ENCODE peak calls at places on chromosomes 13 and 19, in seven cellular contexts. J is CD4-positive, alpha-beta T cell; Q is AG10803; E is fibroblast of lung; V is chondrocyte; D is cardiac fibroblast; R is adrenal gland. Z is an unnamed sample.

GRCh38 chr13:98519976-98520375 is 56.9 kb downstream of the STK24 start:
- DNase-seq in J (no peak), Q (no peak), E (no peak), V (no peak), D (no peak), R (no peak), Z (no peak)

GRCh38 chr19:12346896-12347295 is 13.5 kb upstream of the ZNF563 start:
- DNase-seq in J (no peak), Q (no peak), E (no peak), V (no peak), D (peak), R (no peak), Z (no peak)

GRCh38 chr19:35351441-35352176 is 3.9 kb downstream of the FFAR1 start:
- DNase-seq in J (no peak), Q (no peak), E (no peak), V (peak), D (no peak), R (no peak), Z (no peak)

GRCh38 chr13:94968040-94968756 is 255.9 kb upstream of the SOX21 start:
- DNase-seq in J (no peak), Q (no peak), E (peak), V (no peak), D (no peak), R (no peak), Z (peak)

GRCh38 chr13:77715233-77715891 is 17.9 kb downstream of the SLAIN1 start:
- DNase-seq in J (no peak), Q (no peak), E (no peak), V (no peak), D (no peak), R (no peak), Z (no peak)

GRCh38 chr13:34506796-34507195 is 435.3 kb upstream of the NBEA start:
- DNase-seq in J (no peak), Q (peak), E (no peak), V (no peak), D (no peak), R (no peak), Z (no peak)

GRCh38 chr19:40921005-40921897 is 39.2 kb upstream of the CYP2A7 start:
- DNase-seq in J (no peak), Q (no peak), E (peak), V (no peak), D (no peak), R (no peak), Z (no peak)

GRCh38 chr19:53183146-53183545 is 10.0 kb downstream of the ZNF665 start:
- DNase-seq in J (no peak), Q (peak), E (peak), V (no peak), D (peak), R (no peak), Z (no peak)

GRCh38 chr13:33126909-33127607 is 110.8 kb downstream of the KL start:
- DNase-seq in J (no peak), Q (peak), E (peak), V (no peak), D (peak), R (no peak), Z (peak)

GRCh38 chr19:1882089-1882785 is 3.1 kb downstream of the ABHD17A start:
- DNase-seq in J (peak), Q (no peak), E (no peak), V (no peak), D (no peak), R (no peak), Z (no peak)

GRCh38 chr19:34236035-34236793 is 18.1 kb upstream of the GARRE1 start:
- DNase-seq in J (no peak), Q (peak), E (peak), V (no peak), D (no peak), R (no peak), Z (peak)

GRCh38 chr19:5751709-5752108 is 31.3 kb downstream of the CATSPERD start:
- DNase-seq in J (no peak), Q (no peak), E (no peak), V (no peak), D (no peak), R (no peak), Z (no peak)

GRCh38 chr19:495047-495439 is 1.2 kb upstream of the MADCAM1 start:
- DNase-seq in J (no peak), Q (no peak), E (no peak), V (no peak), D (no peak), R (no peak), Z (no peak)

GRCh38 chr19:11479090-11479469 is 1.8 kb downstream of the ELAVL3 start:
- DNase-seq in J (no peak), Q (no peak), E (no peak), V (no peak), D (no peak), R (no peak), Z (no peak)

GRCh38 chr19:35959040-35959967 is 23.1 kb downstream of the LRFN3 start:
- DNase-seq in J (peak), Q (no peak), E (no peak), V (no peak), D (no peak), R (no peak), Z (peak)

GRCh38 chr13:99859178-99860177 is 112.1 kb downstream of the ZIC5 start:
- DNase-seq in J (no peak), Q (no peak), E (no peak), V (no peak), D (no peak), R (no peak), Z (no peak)

GRCh38 chr13:70668293-70668692 is 560.0 kb upstream of the KLHL1 start:
- DNase-seq in J (no peak), Q (no peak), E (no peak), V (no peak), D (no peak), R (no peak), Z (no peak)

GRCh38 chr19:19628499-19629134 is 597 bp upstream of the LPAR2 start:
- DNase-seq in J (no peak), Q (peak), E (peak), V (no peak), D (no peak), R (peak), Z (peak)

GRCh38 chr13:67048793-67049150 is 181.4 kb downstream of the PCDH9 start:
- DNase-seq in J (no peak), Q (peak), E (peak), V (no peak), D (peak), R (no peak), Z (no peak)

GRCh38 chr19:900302-901111 is 7.2 kb downstream of the RNU6-9 start:
- DNase-seq in J (no peak), Q (no peak), E (no peak), V (peak), D (no peak), R (no peak), Z (no peak)

GRCh38 chr13:94632227-94632980 is 30.7 kb downstream of the GPR180 start:
- DNase-seq in J (no peak), Q (no peak), E (no peak), V (no peak), D (no peak), R (no peak), Z (no peak)

GRCh38 chr19:46288896-46289588 is 7.8 kb upstream of the HIF3A start:
- DNase-seq in J (no peak), Q (peak), E (peak), V (no peak), D (peak), R (peak), Z (no peak)

GRCh38 chr13:103243495-103243894 is 177.3 kb upstream of the SLC10A2 start:
- DNase-seq in J (no peak), Q (no peak), E (no peak), V (no peak), D (no peak), R (no peak), Z (no peak)

DNA sequence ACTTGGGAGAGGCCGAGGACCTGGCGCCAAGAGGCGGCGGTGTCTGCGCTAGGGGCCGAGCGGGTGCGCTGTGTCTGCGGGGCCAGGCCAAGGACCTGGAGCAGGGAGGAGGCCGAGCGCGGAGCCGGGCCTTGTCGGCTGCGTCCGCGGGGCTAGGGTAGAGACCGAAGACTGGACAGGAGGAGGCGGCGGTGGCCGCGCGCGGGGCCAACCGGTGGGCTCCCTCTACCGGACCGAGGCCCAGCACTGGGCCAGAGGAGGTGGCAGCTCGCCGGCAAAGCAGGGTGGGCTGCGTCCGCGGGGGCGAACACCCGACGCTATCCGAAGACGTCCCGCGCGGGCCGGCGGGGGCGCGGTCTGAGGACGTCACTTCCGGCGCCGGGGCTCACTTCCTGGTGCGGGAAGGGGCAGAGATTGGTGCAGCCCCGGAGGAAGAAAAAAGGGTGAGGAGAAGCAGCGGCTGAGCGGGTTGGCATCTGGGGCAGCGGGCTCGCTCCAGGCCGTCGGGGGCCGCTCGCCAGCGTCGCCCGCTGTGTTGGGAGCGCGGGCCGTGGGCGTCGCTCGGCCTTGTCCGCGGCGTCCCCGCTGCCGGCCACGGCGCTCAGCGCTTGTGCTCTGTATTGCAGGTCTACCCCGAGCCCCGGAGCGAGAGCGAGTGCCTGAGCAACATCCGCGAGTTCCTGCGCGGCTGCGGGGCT is 38.3 kb downstream of the ARHGEF7 start:
- DNase-seq in J (peak), Q (peak), E (peak), V (peak), D (peak), R (peak), Z (peak)
- TF ChIP-seq CTCF in J (no peak), Q (peak), E (peak), V (peak), D (no peak), R (no peak), Z (no peak)

DNA sequence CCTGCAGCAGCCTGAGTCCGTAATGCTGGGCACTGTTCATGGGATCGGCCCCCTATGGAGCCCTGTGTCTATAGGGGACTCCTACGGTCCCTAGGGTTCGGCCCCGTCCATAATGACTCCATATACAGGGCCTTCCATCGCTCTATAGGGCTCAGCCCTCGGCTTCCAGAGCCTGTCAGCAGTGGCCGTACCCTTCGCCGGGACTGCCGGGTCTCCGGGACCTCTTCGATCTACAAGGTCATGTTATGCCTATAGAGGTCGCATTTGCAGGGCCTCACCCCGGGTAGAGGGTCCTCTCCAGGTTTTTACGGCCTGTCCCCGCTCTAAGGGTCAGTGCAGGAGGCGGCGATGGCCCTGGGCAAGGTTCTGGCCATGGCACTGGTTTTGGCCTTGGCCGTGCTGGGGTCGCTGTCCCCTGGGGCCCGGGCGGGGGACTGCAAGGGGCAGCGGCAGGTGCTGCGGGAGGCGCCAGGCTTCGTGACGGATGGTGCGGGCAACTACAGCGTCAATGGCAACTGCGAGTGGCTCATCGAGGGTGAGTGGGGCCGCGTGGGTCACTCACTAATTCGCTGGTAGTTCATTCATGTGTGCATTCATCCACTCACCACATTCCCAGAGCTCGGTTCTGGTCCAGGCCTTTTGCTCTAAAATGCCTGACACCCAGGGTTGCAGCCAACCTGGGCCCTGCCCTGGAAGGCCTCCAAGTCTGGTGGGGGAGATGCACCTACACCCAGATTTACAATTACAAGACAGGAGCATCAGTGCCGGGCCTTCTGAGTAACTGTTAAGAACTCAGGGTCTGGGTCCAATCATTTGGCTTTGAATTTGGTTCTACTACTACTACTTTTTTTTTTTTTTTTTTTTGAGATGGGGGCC is 699 bp downstream of the MEGF8 start:
- DNase-seq in J (peak), Q (no peak), E (no peak), V (no peak), D (no peak), R (no peak), Z (peak)
- TF ChIP-seq CTCF in J (peak), Q (peak), E (no peak), V (peak), D (no peak), R (no peak), Z (peak)

DNA sequence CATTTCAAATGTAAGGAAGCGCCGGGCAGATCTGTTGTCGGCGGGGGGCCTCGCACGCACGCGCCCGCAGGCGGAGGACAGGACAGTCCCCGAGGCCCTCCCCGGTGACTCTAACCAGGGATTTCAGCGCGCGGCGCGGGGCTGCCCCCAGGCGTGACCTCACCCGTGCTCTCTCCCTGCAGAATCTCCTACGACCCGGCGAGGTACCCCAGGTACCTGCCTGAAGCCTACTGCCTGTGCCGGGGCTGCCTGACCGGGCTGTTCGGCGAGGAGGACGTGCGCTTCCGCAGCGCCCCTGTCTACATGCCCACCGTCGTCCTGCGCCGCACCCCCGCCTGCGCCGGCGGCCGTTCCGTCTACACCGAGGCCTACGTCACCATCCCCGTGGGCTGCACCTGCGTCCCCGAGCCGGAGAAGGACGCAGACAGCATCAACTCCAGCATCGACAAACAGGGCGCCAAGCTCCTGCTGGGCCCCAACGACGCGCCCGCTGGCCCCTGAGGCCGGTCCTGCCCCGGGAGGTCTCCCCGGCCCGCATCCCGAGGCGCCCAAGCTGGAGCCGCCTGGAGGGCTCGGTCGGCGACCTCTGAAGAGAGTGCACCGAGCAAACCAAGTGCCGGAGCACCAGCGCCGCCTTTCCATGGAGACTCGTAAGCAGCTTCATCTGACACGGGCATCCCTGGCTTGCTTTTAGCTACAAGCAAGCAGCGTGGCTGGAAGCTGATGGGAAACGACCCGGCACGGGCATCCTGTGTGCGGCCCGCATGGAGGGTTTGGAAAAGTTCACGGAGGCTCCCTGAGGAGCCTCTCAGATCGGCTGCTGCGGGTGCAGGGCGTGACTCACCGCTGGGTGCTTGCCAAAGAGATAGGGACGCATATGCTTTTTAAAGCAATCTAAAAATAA is 18.2 kb downstream of the IL17D start:
- DNase-seq in J (no peak), Q (peak), E (peak), V (no peak), D (peak), R (peak), Z (peak)
- TF ChIP-seq CTCF in J (no peak), Q (no peak), E (no peak), V (peak), D (no peak), R (no peak), Z (no peak)

DNA sequence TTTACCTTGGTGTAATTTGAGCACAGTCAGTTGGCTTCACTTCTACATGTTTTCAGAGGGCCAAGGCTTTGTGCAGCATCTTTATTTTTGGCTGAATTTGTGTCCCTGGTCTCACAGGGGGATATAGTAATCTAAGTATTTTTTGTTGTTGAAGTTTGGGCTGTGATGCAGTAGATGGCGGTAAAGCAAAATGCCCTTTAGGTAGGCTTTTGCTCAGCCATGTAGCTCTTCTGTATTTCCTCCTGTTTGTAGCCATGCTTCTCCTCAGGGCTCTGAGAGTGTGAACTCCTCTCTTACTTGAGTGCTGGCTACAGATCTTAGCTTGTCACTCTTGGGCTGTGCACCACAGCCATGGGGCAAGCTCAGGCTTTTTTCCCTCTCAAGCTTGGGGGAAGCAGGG is 328.6 kb downstream of the SLITRK5 start:
- DNase-seq in J (no peak), Q (no peak), E (peak), V (no peak), D (no peak), R (no peak), Z (no peak)
- TF ChIP-seq CTCF in J (no peak), Q (peak), E (peak), V (peak), D (no peak), R (no peak), Z (no peak)

GRCh38 chr19:13861392-13861713 is 15.6 kb upstream of the NANOS3 start:
- DNase-seq in J (no peak), Q (peak), E (no peak), V (no peak), D (peak), R (no peak), Z (no peak)

GRCh38 chr19:13860679-13861391 is 16.1 kb upstream of the NANOS3 start:
- DNase-seq in J (no peak), Q (no peak), E (no peak), V (no peak), D (no peak), R (no peak), Z (no peak)

GRCh38 chr19:13859361-13859880 is 17.5 kb upstream of the NANOS3 start:
- DNase-seq in J (no peak), Q (peak), E (no peak), V (no peak), D (peak), R (no peak), Z (no peak)

GRCh38 chr19:13864223-13864512 is 12.8 kb upstream of the NANOS3 start:
- DNase-seq in J (no peak), Q (no peak), E (no peak), V (no peak), D (no peak), R (no peak), Z (no peak)

DNA sequence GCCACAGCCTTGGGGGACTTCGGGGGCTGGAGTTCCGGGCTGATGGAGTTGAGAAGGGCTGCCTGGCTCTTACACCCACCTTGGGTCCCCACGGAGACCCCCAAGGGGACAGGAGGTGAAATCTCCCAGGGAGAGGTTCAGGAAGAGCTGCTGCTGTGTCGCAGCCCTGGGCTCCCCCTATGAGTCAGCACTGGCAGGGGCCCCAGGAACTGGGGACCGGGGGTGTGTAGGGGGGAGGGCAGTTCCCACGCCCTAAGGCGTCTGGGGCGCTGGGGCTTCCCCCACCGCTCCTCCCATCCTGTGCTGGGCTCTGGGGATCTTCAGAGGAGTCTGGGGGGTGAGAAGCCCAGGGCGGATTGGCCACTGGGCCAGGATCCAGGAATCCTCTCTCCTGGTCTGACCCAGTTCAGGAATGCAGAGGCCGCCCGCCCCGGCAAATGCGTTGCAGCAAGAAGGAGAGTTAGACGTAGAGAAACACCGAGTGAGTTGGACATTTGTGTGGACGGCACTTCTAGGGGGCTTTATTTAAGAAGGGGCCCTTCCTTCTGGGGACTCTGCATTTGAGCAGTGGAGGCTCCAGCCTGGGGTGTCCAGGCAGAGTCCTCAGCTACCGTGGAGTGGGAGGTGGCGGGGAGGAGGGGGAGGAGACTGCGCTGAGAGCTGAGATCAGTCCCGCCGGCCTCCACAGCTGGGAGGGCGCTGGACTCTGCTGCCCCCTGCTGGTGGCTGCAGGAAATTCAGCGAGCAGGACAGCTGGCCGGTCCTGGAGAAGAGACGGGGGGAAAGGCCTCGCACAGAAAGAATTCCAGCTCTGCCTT is 15.0 kb upstream of the NANOS3 start:
- DNase-seq in J (peak), Q (peak), E (peak), V (no peak), D (peak), R (peak), Z (peak)
- TF ChIP-seq CTCF in J (peak), Q (peak), E (peak), V (peak), D (peak), R (peak), Z (peak)

GRCh38 chr13:24361138-24361537 is 51.8 kb downstream of the C1QTNF9 start:
- DNase-seq in J (no peak), Q (no peak), E (no peak), V (no peak), D (no peak), R (no peak), Z (no peak)

GRCh38 chr13:24360106-24360505 is 50.7 kb downstream of the C1QTNF9 start:
- DNase-seq in J (no peak), Q (no peak), E (no peak), V (no peak), D (no peak), R (no peak), Z (no peak)

GRCh38 chr13:24365191-24365590 is 55.8 kb downstream of the C1QTNF9 start:
- DNase-seq in J (no peak), Q (no peak), E (no peak), V (no peak), D (no peak), R (no peak), Z (no peak)

GRCh38 chr13:24361852-24362366 is 52.5 kb downstream of the C1QTNF9 start:
- DNase-seq in J (no peak), Q (no peak), E (no peak), V (no peak), D (no peak), R (no peak), Z (no peak)

GRCh38 chr13:24362435-24362951 is 53.1 kb downstream of the C1QTNF9 start:
- DNase-seq in J (no peak), Q (no peak), E (no peak), V (no peak), D (no peak), R (no peak), Z (no peak)
- TF ChIP-seq CTCF in J (no peak), Q (no peak), E (no peak), V (no peak), D (no peak), R (no peak), Z (no peak)